ENCODE peak calls at places on chromosomes 2 and 18, in five cellular contexts. One of them, this sample, is unnamed.

GRCh38 chr18:49277395-49278036 is 182.9 kb downstream of the DYM start:
- DNase-seq in AG09309: peak
- DNase-seq in RWPE2: no peak
- DNase-seq in BE2C: no peak
- DNase-seq in A673: no peak
- DNase-seq in this sample: no peak

GRCh38 chr18:76264073-76264472 is 231.0 kb downstream of the ZNF516 start:
- DNase-seq in AG09309: no peak
- DNase-seq in RWPE2: no peak
- DNase-seq in BE2C: no peak
- DNase-seq in A673: no peak
- DNase-seq in this sample: no peak

GRCh38 chr2:167964650-167965404 is 282.6 kb downstream of the STK39 start:
- DNase-seq in AG09309: no peak
- DNase-seq in RWPE2: no peak
- DNase-seq in BE2C: no peak
- DNase-seq in A673: peak
- DNase-seq in this sample: no peak

GRCh38 chr18:9157806-9158205 is 21.2 kb downstream of the ANKRD12 start:
- DNase-seq in AG09309: no peak
- DNase-seq in RWPE2: no peak
- DNase-seq in BE2C: no peak
- DNase-seq in A673: no peak
- DNase-seq in this sample: no peak

GRCh38 chr2:239227111-239227581 is 173.7 kb downstream of the HDAC4 start:
- DNase-seq in AG09309: no peak
- DNase-seq in RWPE2: no peak
- DNase-seq in BE2C: no peak
- DNase-seq in A673: no peak
- DNase-seq in this sample: no peak

GRCh38 chr18:38706373-38706772 is 1140.8 kb upstream of the CELF4 start:
- DNase-seq in AG09309: no peak
- DNase-seq in RWPE2: no peak
- DNase-seq in BE2C: no peak
- DNase-seq in A673: no peak
- DNase-seq in this sample: no peak

GRCh38 chr2:37623971-37624897 is 47.2 kb downstream of the CDC42EP3 start:
- DNase-seq in AG09309: no peak
- DNase-seq in RWPE2: no peak
- DNase-seq in BE2C: no peak
- DNase-seq in A673: peak
- DNase-seq in this sample: no peak

GRCh38 chr2:68714866-68715265 is 19.7 kb upstream of the ARHGAP25 start:
- DNase-seq in AG09309: no peak
- DNase-seq in RWPE2: no peak
- DNase-seq in BE2C: no peak
- DNase-seq in A673: no peak
- DNase-seq in this sample: no peak

GRCh38 chr2:134892282-134893054 is 26.2 kb upstream of the CCNT2 start:
- DNase-seq in AG09309: no peak
- DNase-seq in RWPE2: no peak
- DNase-seq in BE2C: no peak
- DNase-seq in A673: no peak
- DNase-seq in this sample: no peak

GRCh38 chr2:198639580-198639979 is 818.2 kb downstream of the SATB2 start:
- DNase-seq in AG09309: peak
- DNase-seq in RWPE2: no peak
- DNase-seq in BE2C: no peak
- DNase-seq in A673: no peak
- DNase-seq in this sample: no peak

GRCh38 chr2:237723613-237724012 is 75.0 kb upstream of the RBM44 start:
- DNase-seq in AG09309: no peak
- DNase-seq in RWPE2: no peak
- DNase-seq in BE2C: peak
- DNase-seq in A673: peak
- DNase-seq in this sample: no peak

GRCh38 chr2:232139171-232139594 is 177.7 kb downstream of the DIS3L2 start:
- DNase-seq in AG09309: no peak
- DNase-seq in RWPE2: no peak
- DNase-seq in BE2C: no peak
- DNase-seq in A673: no peak
- DNase-seq in this sample: no peak

GRCh38 chr2:240991378-240992263 is 6.8 kb upstream of the SNED1 start:
- DNase-seq in AG09309: peak
- DNase-seq in RWPE2: peak
- DNase-seq in BE2C: peak
- DNase-seq in A673: peak
- DNase-seq in this sample: peak

GRCh38 chr2:19675856-19676460 is 225.8 kb downstream of the TTC32 start:
- DNase-seq in AG09309: no peak
- DNase-seq in RWPE2: no peak
- DNase-seq in BE2C: no peak
- DNase-seq in A673: no peak
- DNase-seq in this sample: peak

GRCh38 chr18:44466997-44467396 is 213.7 kb upstream of the SETBP1 start:
- DNase-seq in AG09309: no peak
- DNase-seq in RWPE2: no peak
- DNase-seq in BE2C: no peak
- DNase-seq in A673: no peak
- DNase-seq in this sample: no peak

GRCh38 chr2:38578832-38579231 is 23.9 kb downstream of the HNRNPLL start:
- DNase-seq in AG09309: no peak
- DNase-seq in RWPE2: no peak
- DNase-seq in BE2C: no peak
- DNase-seq in A673: peak
- DNase-seq in this sample: no peak

GRCh38 chr2:171478345-171478744 is 43.9 kb upstream of the CYBRD1 start:
- DNase-seq in AG09309: peak
- DNase-seq in RWPE2: no peak
- DNase-seq in BE2C: no peak
- DNase-seq in A673: no peak
- DNase-seq in this sample: no peak

GRCh38 chr18:13035249-13035914 is 44.2 kb downstream of the CEP192 start:
- DNase-seq in AG09309: no peak
- DNase-seq in RWPE2: no peak
- DNase-seq in BE2C: no peak
- DNase-seq in A673: no peak
- DNase-seq in this sample: no peak

GRCh38 chr2:190441564-190441963 is 33.4 kb downstream of the MFSD6 start:
- DNase-seq in AG09309: no peak
- DNase-seq in RWPE2: no peak
- DNase-seq in BE2C: no peak
- DNase-seq in A673: no peak
- DNase-seq in this sample: no peak

GRCh38 chr2:44880125-44880483 is 61.4 kb upstream of the SIX3 start:
- DNase-seq in AG09309: no peak
- DNase-seq in RWPE2: no peak
- DNase-seq in BE2C: no peak
- DNase-seq in A673: no peak
- DNase-seq in this sample: no peak

GRCh38 chr2:227052879-227053278 is 111.1 kb downstream of the COL4A4 start:
- DNase-seq in AG09309: no peak
- DNase-seq in RWPE2: no peak
- DNase-seq in BE2C: no peak
- DNase-seq in A673: peak
- DNase-seq in this sample: no peak

GRCh38 chr2:15747172-15747550 is 155.5 kb downstream of the DDX1 start:
- DNase-seq in AG09309: no peak
- DNase-seq in RWPE2: no peak
- DNase-seq in BE2C: no peak
- DNase-seq in A673: no peak
- DNase-seq in this sample: no peak

GRCh38 chr2:145002624-145003023 is 482.7 kb upstream of the ZEB2 start:
- DNase-seq in AG09309: no peak
- DNase-seq in RWPE2: no peak
- DNase-seq in BE2C: no peak
- DNase-seq in A673: no peak
- DNase-seq in this sample: no peak

GRCh38 chr2:2950403-2950952 is 427.1 kb downstream of the EIPR1 start:
- DNase-seq in AG09309: no peak
- DNase-seq in RWPE2: no peak
- DNase-seq in BE2C: no peak
- DNase-seq in A673: no peak
- DNase-seq in this sample: no peak

GRCh38 chr18:77080283-77080682 is 52.3 kb downstream of the MBP start:
- DNase-seq in AG09309: no peak
- DNase-seq in RWPE2: no peak
- DNase-seq in BE2C: no peak
- DNase-seq in A673: no peak
- DNase-seq in this sample: no peak

GRCh38 chr2:228768818-228769217 is 502.3 kb downstream of the PID1 start:
- DNase-seq in AG09309: peak
- DNase-seq in RWPE2: no peak
- DNase-seq in BE2C: no peak
- DNase-seq in A673: peak
- DNase-seq in this sample: peak

GRCh38 chr18:48629730-48630324 is 91.0 kb downstream of the CTIF start:
- DNase-seq in AG09309: peak
- DNase-seq in RWPE2: peak
- DNase-seq in BE2C: peak
- DNase-seq in A673: peak
- DNase-seq in this sample: peak

GRCh38 chr2:73291093-73291460 is 2.3 kb downstream of the EGR4 start:
- DNase-seq in AG09309: no peak
- DNase-seq in RWPE2: no peak
- DNase-seq in BE2C: no peak
- DNase-seq in A673: peak
- DNase-seq in this sample: no peak

GRCh38 chr2:29900971-29901633 is 20.3 kb downstream of the ALK start:
- DNase-seq in AG09309: no peak
- DNase-seq in RWPE2: no peak
- DNase-seq in BE2C: no peak
- DNase-seq in A673: no peak
- DNase-seq in this sample: no peak

GRCh38 chr2:238376884-238377391 is 49.8 kb upstream of the ASB1 start:
- DNase-seq in AG09309: no peak
- DNase-seq in RWPE2: no peak
- DNase-seq in BE2C: no peak
- DNase-seq in A673: no peak
- DNase-seq in this sample: no peak

DNA sequence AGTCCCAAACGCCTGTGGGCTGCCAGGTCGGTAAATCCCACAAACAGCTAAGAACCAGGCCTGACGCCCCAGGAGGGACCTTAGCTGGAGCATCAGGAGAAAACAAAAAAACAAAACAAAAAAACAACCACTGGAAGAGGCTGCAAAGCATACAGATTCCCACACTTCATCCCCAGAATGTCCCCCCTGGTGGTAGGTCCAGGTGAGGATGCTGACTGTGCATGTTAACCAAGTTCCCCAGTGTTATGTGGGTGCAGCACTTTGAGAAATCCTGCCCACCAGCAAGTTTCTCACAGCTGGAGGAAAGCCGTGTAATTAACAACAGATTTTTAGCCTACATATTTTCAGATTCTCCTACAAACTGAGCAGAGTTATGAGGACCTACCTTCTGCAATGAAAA is 15.1 kb downstream of the ST3GAL5 start:
- DNase-seq in AG09309: no peak
- DNase-seq in RWPE2: no peak
- DNase-seq in BE2C: no peak
- DNase-seq in A673: peak
- DNase-seq in this sample: no peak
- TF ChIP-seq CTCF in AG09309: peak
- TF ChIP-seq CTCF in RWPE2: no peak
- TF ChIP-seq CTCF in BE2C: peak
- TF ChIP-seq CTCF in A673: peak
- TF ChIP-seq CTCF in this sample: peak

DNA sequence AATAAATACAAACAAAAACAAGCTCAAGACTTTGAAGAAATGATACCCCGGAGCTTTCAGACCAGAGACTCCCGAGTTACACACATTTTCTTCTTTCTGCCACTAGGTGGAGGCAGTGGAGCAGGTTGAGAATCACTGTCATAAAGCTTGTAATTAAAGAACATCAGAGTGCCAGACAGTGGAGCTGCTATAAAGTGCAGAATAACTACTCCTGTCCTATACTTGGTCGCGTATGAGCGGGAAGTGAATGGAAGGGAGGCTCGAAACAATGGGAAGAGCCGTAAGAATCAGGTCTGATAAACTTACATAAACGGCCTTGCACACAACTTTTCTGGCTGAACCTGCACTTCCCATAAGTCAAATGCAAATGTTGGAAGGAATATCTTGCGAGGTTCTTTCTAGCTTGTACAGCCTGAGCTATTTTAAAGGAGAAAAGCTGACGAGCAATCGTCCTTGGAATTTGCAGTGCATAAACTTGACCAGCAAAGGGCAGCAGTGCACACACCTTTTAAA is 189.0 kb downstream of the RPIA start:
- DNase-seq in AG09309: peak
- DNase-seq in RWPE2: no peak
- DNase-seq in BE2C: peak
- DNase-seq in A673: peak
- DNase-seq in this sample: peak
- TF ChIP-seq CTCF in AG09309: peak
- TF ChIP-seq CTCF in RWPE2: peak
- TF ChIP-seq CTCF in BE2C: peak
- TF ChIP-seq CTCF in A673: peak
- TF ChIP-seq CTCF in this sample: peak

DNA sequence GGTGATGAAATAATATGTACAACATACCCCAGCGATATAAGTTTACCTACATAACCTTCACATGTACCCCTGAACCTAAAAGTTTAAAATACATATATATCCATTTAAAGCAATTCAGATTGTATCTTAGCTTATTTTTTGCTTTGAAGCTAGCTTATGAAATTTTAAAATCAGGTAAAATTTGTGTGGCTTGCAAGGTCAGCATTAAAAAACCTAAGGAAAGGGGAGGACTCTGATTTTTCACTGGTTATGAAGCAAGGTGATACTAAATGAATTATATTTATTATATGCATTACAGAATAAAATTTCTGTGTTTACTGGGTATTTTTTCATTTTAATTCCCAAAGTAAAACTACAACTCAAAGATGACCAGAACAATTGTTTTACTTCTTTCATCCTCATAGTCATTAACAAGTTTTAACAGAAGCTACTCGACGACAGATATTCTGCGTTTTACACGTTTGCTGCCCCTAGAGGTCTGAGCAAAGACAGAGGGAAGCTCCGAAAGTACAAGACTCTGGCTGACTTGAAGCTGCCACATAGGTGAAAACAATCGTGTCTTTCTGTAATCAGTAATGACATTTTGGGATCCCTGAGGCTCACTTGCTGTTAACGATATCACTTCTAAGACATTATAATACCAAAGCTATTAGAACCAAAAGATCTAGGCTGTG is 17.1 kb downstream of the PKP4 start:
- DNase-seq in AG09309: no peak
- DNase-seq in RWPE2: no peak
- DNase-seq in BE2C: no peak
- DNase-seq in A673: no peak
- DNase-seq in this sample: no peak
- TF ChIP-seq CTCF in AG09309: no peak
- TF ChIP-seq CTCF in RWPE2: no peak
- TF ChIP-seq CTCF in BE2C: peak
- TF ChIP-seq CTCF in A673: peak
- TF ChIP-seq CTCF in this sample: no peak

GRCh38 chr18:7567487-7568425 is 640 bp downstream of the PTPRM start:
- DNase-seq in AG09309: no peak
- DNase-seq in RWPE2: peak
- DNase-seq in BE2C: peak
- DNase-seq in A673: no peak
- DNase-seq in this sample: no peak
- TF ChIP-seq CTCF in AG09309: no peak
- TF ChIP-seq CTCF in RWPE2: no peak
- TF ChIP-seq CTCF in BE2C: no peak
- TF ChIP-seq CTCF in A673: no peak
- TF ChIP-seq CTCF in this sample: no peak